ENCODE peak calls at places on chromosomes 3 and 15, in five cellular contexts. X is mesenchymal stem cell, S is H9, L is H1, J is trophoblast cell. A is an unnamed sample.

GRCh38 chr3:35291837-35292236 is 347.5 kb upstream of the ARPP21 start:
- DNase-seq in X (no peak), S (no peak), L (no peak), J (peak; percentile 81), A (no peak)

GRCh38 chr3:5192568-5193319 is 5.2 kb downstream of the EDEM1 start:
- DNase-seq in X (no peak), S (no peak), L (no peak), J (peak; percentile 49), A (no peak)

GRCh38 chr15:25805006-25805405 is 58.1 kb downstream of the ATP10A start:
- DNase-seq in X (no peak), S (peak; percentile 11), L (no peak), J (no peak), A (no peak)

GRCh38 chr3:31777092-31777491 is 204.0 kb downstream of the OSBPL10 start:
- DNase-seq in X (no peak), S (no peak), L (no peak), J (no peak), A (no peak)

GRCh38 chr3:126677862-126678549 is 23.1 kb upstream of the TXNRD3 start:
- DNase-seq in X (no peak), S (no peak), L (peak; percentile 22), J (no peak), A (no peak)

GRCh38 chr3:120983321-120983665 is 75.3 kb downstream of the STXBP5L start:
- DNase-seq in X (no peak), S (no peak), L (peak; percentile 40), J (no peak), A (no peak)

GRCh38 chr3:158403013-158403412 is 168.0 kb upstream of the MLF1 start:
- DNase-seq in X (no peak), S (no peak), L (no peak), J (no peak), A (no peak)

GRCh38 chr15:68022061-68022460 is 32.1 kb upstream of the PIAS1 start:
- DNase-seq in X (no peak), S (no peak), L (no peak), J (peak; percentile 85), A (no peak)

GRCh38 chr15:60945196-60945595 is 283.9 kb downstream of the RORA start:
- DNase-seq in X (no peak), S (no peak), L (no peak), J (no peak), A (no peak)

GRCh38 chr15:39336926-39337325 is 244.0 kb upstream of the THBS1 start:
- DNase-seq in X (peak; percentile 66), S (no peak), L (no peak), J (no peak), A (no peak)

GRCh38 chr15:88376574-88377174 is 90.5 kb downstream of the MRPL46 start:
- DNase-seq in X (no peak), S (no peak), L (no peak), J (peak; percentile 87), A (no peak)

GRCh38 chr3:10471337-10471721 is 34.1 kb downstream of the ATP2B2 start:
- DNase-seq in X (no peak), S (no peak), L (no peak), J (no peak), A (peak; percentile 54)

GRCh38 chr3:134366928-134367352 is 7.3 kb downstream of the AMOTL2 start:
- DNase-seq in X (no peak), S (peak; percentile 28), L (no peak), J (no peak), A (no peak)

GRCh38 chr3:9101286-9101685 is 138.0 kb upstream of the RAD18 start:
- DNase-seq in X (no peak), S (peak; percentile 81), L (peak; percentile 75), J (no peak), A (no peak)

GRCh38 chr3:111688190-111688800 is 93.1 kb upstream of the ZBED2 start:
- DNase-seq in X (no peak), S (no peak), L (no peak), J (no peak), A (no peak)

GRCh38 chr3:12350151-12350813 is 61.4 kb downstream of the PPARG start:
- DNase-seq in X (no peak), S (no peak), L (no peak), J (peak; percentile 40), A (no peak)

GRCh38 chr15:70354260-70354894 is 256.7 kb upstream of the TLE3 start:
- DNase-seq in X (no peak), S (no peak), L (no peak), J (no peak), A (no peak)

GRCh38 chr15:51223771-51224229 is 114.6 kb downstream of the CYP19A1 start:
- DNase-seq in X (peak; percentile 77), S (no peak), L (no peak), J (peak; percentile 71), A (no peak)

GRCh38 chr3:30131171-30131570 is 475.2 kb upstream of the TGFBR2 start:
- DNase-seq in X (no peak), S (no peak), L (no peak), J (no peak), A (no peak)

GRCh38 chr3:73561494-73561893 is 63.2 kb downstream of the PDZRN3 start:
- DNase-seq in X (no peak), S (no peak), L (no peak), J (no peak), A (no peak)

GRCh38 chr3:140834266-140835037 is 107.2 kb upstream of the SLC25A36 start:
- DNase-seq in X (no peak), S (no peak), L (no peak), J (no peak), A (no peak)

GRCh38 chr3:53464424-53464823 is 30.0 kb upstream of the CACNA1D start:
- DNase-seq in X (no peak), S (no peak), L (no peak), J (peak; percentile 13), A (no peak)

GRCh38 chr3:190526787-190527767 is 13.2 kb downstream of the IL1RAP start:
- DNase-seq in X (peak; percentile 28), S (no peak), L (no peak), J (peak; percentile 98), A (no peak)

GRCh38 chr15:85479071-85479647 is 98.8 kb downstream of the AKAP13 start:
- DNase-seq in X (peak; percentile 65), S (no peak), L (no peak), J (peak; percentile 24), A (no peak)

GRCh38 chr3:178318957-178319528 is 217.2 kb upstream of the KCNMB2 start:
- DNase-seq in X (no peak), S (no peak), L (no peak), J (peak; percentile 50), A (no peak)

GRCh38 chr3:9781978-9782575 is 10.2 kb downstream of the TADA3 start:
- DNase-seq in X (no peak), S (no peak), L (no peak), J (no peak), A (no peak)

GRCh38 chr3:8652323-8652987 is 7.9 kb upstream of the SSUH2 start:
- DNase-seq in X (no peak), S (no peak), L (no peak), J (no peak), A (no peak)

GRCh38 chr15:92693922-92694331 is 38.4 kb upstream of the FAM174B start:
- DNase-seq in X (peak; percentile 32), S (peak; percentile 81), L (peak; percentile 80), J (peak; percentile 35), A (peak; percentile 30)

GRCh38 chr15:70063284-70063991 is 34.3 kb downstream of the TLE3 start:
- DNase-seq in X (no peak), S (no peak), L (no peak), J (no peak), A (no peak)

GRCh38 chr3:58824285-58824684 is 157.7 kb upstream of the FAM3D start:
- DNase-seq in X (peak; percentile 36), S (peak; percentile 59), L (peak; percentile 79), J (peak; percentile 30), A (peak; percentile 51)

GRCh38 chr3:47961815-47962606 is 54.2 kb downstream of the MAP4 start:
- DNase-seq in X (peak; percentile 29), S (no peak), L (no peak), J (peak; percentile 37), A (no peak)

GRCh38 chr3:110296885-110297284 is 774.7 kb upstream of the NECTIN3 start:
- DNase-seq in X (peak; percentile 25), S (no peak), L (no peak), J (peak; percentile 23), A (no peak)

GRCh38 chr15:82882250-82882928 is 70.1 kb downstream of the HOMER2 start:
- DNase-seq in X (no peak), S (no peak), L (no peak), J (no peak), A (no peak)

DNA sequence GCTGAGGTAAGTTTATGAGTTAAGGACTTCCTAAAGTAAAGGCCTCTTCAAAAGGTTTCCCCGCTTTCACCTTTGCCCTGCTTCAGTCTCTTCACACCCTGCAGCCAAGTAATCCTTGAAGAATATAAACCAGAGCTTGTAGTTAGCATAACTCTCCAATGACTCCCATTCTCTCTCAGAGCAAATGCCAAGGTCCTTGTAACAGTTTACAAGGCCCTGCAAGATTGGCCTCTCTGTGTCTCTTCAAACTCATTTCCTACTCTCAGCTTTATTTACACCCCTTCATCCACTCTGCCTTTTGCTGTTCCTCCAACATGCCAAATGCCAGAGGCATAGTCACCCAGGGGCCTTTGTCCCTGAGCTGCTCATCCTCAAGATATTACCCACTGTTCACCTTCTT is 60.5 kb upstream of the MME start:
- DNase-seq in X (peak; percentile 78), S (no peak), L (no peak), J (peak; percentile 89), A (no peak)
- H3K4ac ChIP-seq in X (no peak overlapping the region), S (no peak overlapping the region), L (no peak overlapping the region), J (no peak overlapping the region), A (no peak overlapping the region)

GRCh38 chr3:20104167-20104661 is 64.0 kb downstream of the KAT2B start:
- DNase-seq in X (no peak), S (no peak), L (no peak), J (peak; percentile 95), A (no peak)
- H2BK12ac ChIP-seq in X (no peak overlapping the region), S (no peak overlapping the region), L (no peak overlapping the region), J (no peak overlapping the region), A (no peak overlapping the region)

GRCh38 chr3:143814358-143814968 is 33.8 kb downstream of the SLC9A9 start:
- DNase-seq in X (no peak), S (no peak), L (no peak), J (no peak), A (no peak)
- H2AFZ ChIP-seq in X (no peak overlapping the region), S (no peak overlapping the region), L (no peak overlapping the region), J (no peak overlapping the region), A (no peak overlapping the region)

GRCh38 chr15:63060699-63061098 is 18.2 kb downstream of the TPM1 start:
- DNase-seq in X (peak; percentile 2), S (no peak), L (no peak), J (peak; percentile 52), A (no peak)

GRCh38 chr15:63057454-63058335 is 15.1 kb downstream of the TPM1 start:
- DNase-seq in X (peak; percentile 37), S (no peak), L (no peak), J (no peak), A (no peak)

GRCh38 chr15:63056843-63057242 is 14.3 kb downstream of the TPM1 start:
- DNase-seq in X (peak; percentile 60), S (no peak), L (no peak), J (no peak), A (no peak)

GRCh38 chr15:63059573-63060216 is 17.1 kb downstream of the TPM1 start:
- DNase-seq in X (peak; percentile 44), S (no peak), L (no peak), J (no peak), A (no peak)

DNA sequence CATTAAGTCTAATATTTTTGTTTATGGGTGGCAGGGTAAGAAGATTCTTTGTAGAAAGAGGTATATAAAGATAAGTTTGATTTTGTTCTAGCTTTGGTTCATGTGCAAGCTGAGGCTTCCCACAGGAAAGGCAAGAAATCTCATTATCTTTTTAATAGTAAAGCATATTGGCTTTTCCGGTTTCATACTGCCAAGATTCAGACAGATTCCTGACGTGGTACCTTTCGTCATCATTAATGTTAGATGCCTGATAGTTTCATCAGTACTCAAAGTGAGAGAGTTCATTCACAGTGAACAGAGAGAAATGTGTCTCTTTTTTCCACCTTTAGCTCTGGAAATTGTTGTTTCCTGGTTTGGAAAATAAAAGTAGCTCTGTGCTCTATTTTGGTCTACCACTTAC is 16.5 kb downstream of the TPM1 start:
- DNase-seq in X (no peak), S (no peak), L (no peak), J (no peak), A (no peak)
- H3K4ac ChIP-seq in X (no peak overlapping the region), S (no peak overlapping the region), L (no peak overlapping the region), J (no peak overlapping the region), A (no peak overlapping the region)